ENCODE peak calls at places on chromosomes 1 and 21, in nine cellular contexts. X, Q, M, K, E, L, Z, D and F are unnamed samples.

GRCh38 chr1:158248122-158248521 is 6.1 kb upstream of the CD1A start:
- DNase-seq in X (peak), Q (peak), M (no peak), K (no peak), E (no peak), L (no peak), Z (no peak), D (no peak), F (no peak)

GRCh38 chr1:231603598-231604275 is 22.9 kb upstream of the DISC1 start:
- DNase-seq in X (peak), Q (peak), M (peak), K (peak), E (no peak), L (peak), Z (no peak), D (peak), F (no peak)

GRCh38 chr1:24526045-24526444 is 23.4 kb downstream of the RCAN3 start:
- DNase-seq in X (no peak), Q (no peak), M (no peak), K (no peak), E (no peak), L (no peak), Z (no peak), D (no peak), F (no peak)

GRCh38 chr1:47894718-47895393 is 102.3 kb downstream of the TRABD2B start:
- DNase-seq in X (no peak), Q (peak), M (peak), K (no peak), E (no peak), L (peak), Z (no peak), D (no peak), F (no peak)

GRCh38 chr1:94258873-94259331 is 21.5 kb upstream of the ARHGAP29 start:
- DNase-seq in X (no peak), Q (peak), M (peak), K (peak), E (peak), L (no peak), Z (peak), D (no peak), F (no peak)

GRCh38 chr1:193462629-193463320 is 276.4 kb upstream of the B3GALT2 start:
- DNase-seq in X (peak), Q (no peak), M (no peak), K (peak), E (no peak), L (no peak), Z (no peak), D (no peak), F (no peak)

GRCh38 chr1:20356850-20357459 is 66.3 kb downstream of the VWA5B1 start:
- DNase-seq in X (no peak), Q (no peak), M (no peak), K (no peak), E (no peak), L (no peak), Z (no peak), D (no peak), F (no peak)

GRCh38 chr21:36976882-36977651 is 10.6 kb upstream of the HLCS start:
- DNase-seq in X (peak), Q (peak), M (peak), K (peak), E (peak), L (no peak), Z (peak), D (peak), F (no peak)

GRCh38 chr1:114330451-114330983 is 176.8 kb upstream of the SYT6 start:
- DNase-seq in X (no peak), Q (no peak), M (no peak), K (no peak), E (no peak), L (no peak), Z (no peak), D (no peak), F (no peak)

GRCh38 chr1:16978139-16978538 is 2.3 kb downstream of the MFAP2 start:
- DNase-seq in X (no peak), Q (no peak), M (no peak), K (no peak), E (no peak), L (no peak), Z (no peak), D (no peak), F (no peak)
- TF ChIP-seq CTCF in X (no peak), Q (no peak), M (no peak), K (no peak), E (no peak), L (no peak), Z (no peak), D (no peak), F (no peak)

DNA sequence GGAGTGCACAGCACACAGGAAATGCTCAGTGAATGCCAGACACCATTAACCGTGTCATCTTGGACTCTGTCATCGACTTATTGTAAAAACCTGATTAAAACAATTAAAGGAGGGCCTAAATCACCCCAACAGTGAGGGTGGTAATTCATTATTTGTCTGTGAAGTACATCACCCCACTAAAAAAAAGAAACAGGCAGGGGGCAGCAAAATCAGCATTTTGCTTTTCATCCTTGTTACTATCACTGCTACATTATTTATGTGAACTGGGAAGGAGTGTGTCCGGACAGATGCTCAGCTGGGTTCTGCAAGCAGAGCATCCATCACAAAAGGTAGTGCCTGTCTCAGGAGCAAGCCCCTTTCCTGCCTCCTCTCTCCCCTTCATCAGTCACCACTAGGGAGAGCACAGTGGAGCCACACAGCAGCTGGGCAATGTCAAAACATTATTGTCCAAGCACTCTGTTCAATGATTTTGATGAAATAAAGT is 98.5 kb downstream of the RERE start:
- DNase-seq in X (no peak), Q (no peak), M (peak), K (peak), E (no peak), L (no peak), Z (no peak), D (no peak), F (no peak)
- TF ChIP-seq CTCF in X (no peak), Q (peak), M (peak), K (peak), E (peak), L (no peak), Z (peak), D (no peak), F (peak)

DNA sequence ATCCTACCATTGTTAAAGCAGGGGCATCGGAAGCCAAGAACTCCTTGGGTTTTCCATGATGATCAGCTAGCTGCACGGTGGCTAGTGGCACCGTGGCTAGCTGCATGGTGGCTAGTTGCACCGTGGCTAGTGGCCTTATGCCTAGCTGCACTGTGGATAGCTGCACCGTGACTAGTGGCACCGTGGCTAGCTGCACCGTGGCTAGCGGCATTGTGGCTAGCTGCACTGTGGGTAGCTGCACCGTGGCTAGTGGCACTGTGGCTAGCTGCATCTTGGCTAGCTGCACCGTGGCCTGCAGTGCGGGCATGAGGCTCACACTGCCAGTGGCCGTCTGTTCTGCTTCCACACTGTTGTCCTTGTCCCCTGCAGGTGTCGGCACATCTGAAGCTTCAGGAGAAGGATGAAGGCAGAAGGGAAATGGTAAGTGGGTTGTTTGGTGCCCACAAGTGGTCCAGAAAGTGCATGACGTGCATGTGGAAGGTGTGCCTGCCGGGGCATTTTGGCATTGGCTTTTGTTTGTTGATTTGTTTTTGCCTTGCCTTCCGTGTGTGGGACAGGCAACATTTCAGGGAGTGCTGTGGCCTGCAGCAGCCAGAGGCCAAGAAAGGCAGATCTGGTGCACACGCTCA is 38.6 kb downstream of the TFF3 start:
- DNase-seq in X (no peak), Q (no peak), M (no peak), K (no peak), E (no peak), L (no peak), Z (no peak), D (peak), F (no peak)
- TF ChIP-seq CTCF in X (no peak), Q (no peak), M (peak), K (no peak), E (no peak), L (no peak), Z (no peak), D (peak), F (no peak)

GRCh38 chr1:154330669-154331068 is 5.3 kb downstream of the ATP8B2 start:
- DNase-seq in X (no peak), Q (no peak), M (no peak), K (no peak), E (no peak), L (no peak), Z (no peak), D (no peak), F (no peak)

GRCh38 chr1:154328318-154329151 is 3.2 kb downstream of the ATP8B2 start:
- DNase-seq in X (peak), Q (peak), M (peak), K (peak), E (no peak), L (peak), Z (no peak), D (peak), F (peak)

GRCh38 chr1:154329551-154330131 is 4.3 kb downstream of the ATP8B2 start:
- DNase-seq in X (no peak), Q (no peak), M (peak), K (no peak), E (no peak), L (no peak), Z (no peak), D (no peak), F (no peak)

GRCh38 chr1:154327466-154328317 is 2.4 kb downstream of the ATP8B2 start:
- DNase-seq in X (peak), Q (no peak), M (no peak), K (peak), E (no peak), L (peak), Z (no peak), D (no peak), F (no peak)

DNA sequence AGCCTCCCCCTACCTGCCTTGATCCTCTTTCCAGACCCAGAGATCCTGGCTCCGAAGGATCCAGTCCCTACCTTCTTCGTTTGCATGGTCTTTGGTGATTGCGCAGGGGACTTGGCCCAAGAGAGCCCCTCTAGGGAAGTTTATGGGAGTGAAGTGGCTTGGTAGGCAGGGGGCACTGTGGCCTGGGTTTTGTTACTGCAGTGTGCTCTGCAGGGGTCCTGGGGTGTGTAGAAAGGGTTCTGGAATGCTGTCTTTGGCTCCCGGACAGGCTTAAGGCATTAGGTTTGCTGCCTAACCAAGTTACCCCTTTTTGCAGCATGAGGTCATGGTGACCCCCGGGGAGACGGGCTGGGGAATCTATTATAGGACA is 3.8 kb downstream of the ATP8B2 start:
- DNase-seq in X (no peak), Q (no peak), M (no peak), K (peak), E (no peak), L (no peak), Z (no peak), D (no peak), F (no peak)
- TF ChIP-seq CTCF in X (no peak), Q (no peak), M (peak), K (peak), E (peak), L (no peak), Z (peak), D (peak), F (peak)